ENCODE peak calls at places on chromosomes 6 and 20, in seven cellular contexts. R is stimulated activated CD8-positive, alpha-beta memory T cell treated with anti-CD3 and anti-CD28 coated beads, Interleukin-4, amount 100 ng/mL, for 4 hours; G is COR-L47; P is choroid plexus epithelial cell; X is AG04450; M is mammary epithelial cell; S is SK-MEL-5. F is an unnamed sample.

GRCh38 chr6:47092249-47092648 is 50.1 kb upstream of the ADGRF1 start:
- DNase-seq in R (no peak), G (no peak), P (no peak), X (no peak), M (no peak), S (no peak), F (no peak)

GRCh38 chr20:13677241-13677640 is 38.5 kb upstream of the TASP1 start:
- DNase-seq in R (no peak), G (no peak), P (no peak), X (no peak), M (no peak), S (no peak), F (no peak)

GRCh38 chr6:167398214-167399050 is 73.5 kb downstream of the TTLL2 start:
- DNase-seq in R (no peak), G (no peak), P (no peak), X (no peak), M (no peak), S (no peak), F (no peak)

GRCh38 chr6:122289721-122290501 is 109.5 kb upstream of the HSF2 start:
- DNase-seq in R (no peak), G (no peak), P (peak), X (no peak), M (no peak), S (peak), F (peak)

GRCh38 chr6:14791525-14791924 is 454.3 kb upstream of the JARID2 start:
- DNase-seq in R (no peak), G (no peak), P (peak), X (peak), M (peak), S (no peak), F (no peak)

GRCh38 chr6:292506-293184 is 358 bp downstream of the DUSP22 start:
- DNase-seq in R (peak), G (no peak), P (peak), X (no peak), M (no peak), S (peak), F (peak)

GRCh38 chr6:11448038-11448437 is 89.5 kb upstream of the TMEM170B start:
- DNase-seq in R (no peak), G (no peak), P (no peak), X (no peak), M (no peak), S (no peak), F (no peak)

GRCh38 chr20:62710886-62711702 is 2.5 kb downstream of the NTSR1 start:
- DNase-seq in R (peak), G (no peak), P (no peak), X (no peak), M (peak), S (no peak), F (peak)

GRCh38 chr6:42714098-42714761 is 8.2 kb downstream of the PRPH2 start:
- DNase-seq in R (no peak), G (no peak), P (peak), X (no peak), M (peak), S (peak), F (peak)

GRCh38 chr20:50561379-50562078 is 51.3 kb downstream of the PTPN1 start:
- DNase-seq in R (peak), G (no peak), P (peak), X (peak), M (peak), S (peak), F (peak)

GRCh38 chr20:50537546-50538201 is 27.5 kb downstream of the PTPN1 start:
- DNase-seq in R (no peak), G (no peak), P (no peak), X (no peak), M (no peak), S (no peak), F (no peak)

GRCh38 chr6:83463886-83464285 is 33.0 kb upstream of the ME1 start:
- DNase-seq in R (no peak), G (no peak), P (peak), X (no peak), M (peak), S (no peak), F (no peak)

GRCh38 chr20:50931048-50931305 is 260 bp downstream of the ADNP start:
- DNase-seq in R (no peak), G (no peak), P (no peak), X (no peak), M (no peak), S (no peak), F (no peak)

GRCh38 chr20:46757754-46758678 is 48.6 kb downstream of the SLC2A10 start:
- DNase-seq in R (peak), G (peak), P (peak), X (no peak), M (peak), S (peak), F (peak)

GRCh38 chr20:57464642-57465211 is 60.2 kb downstream of the CTCFL start:
- DNase-seq in R (no peak), G (no peak), P (peak), X (no peak), M (peak), S (peak), F (peak)

GRCh38 chr6:106918128-106918527 is 56.4 kb downstream of the CD24 start:
- DNase-seq in R (no peak), G (peak), P (no peak), X (no peak), M (no peak), S (no peak), F (no peak)

GRCh38 chr6:156776470-156776840 is 723 bp upstream of the ARID1B start:
- DNase-seq in R (no peak), G (no peak), P (peak), X (no peak), M (peak), S (peak), F (peak)

GRCh38 chr6:19836799-19837510 is at the start of gene ID4:
- DNase-seq in R (no peak), G (peak), P (peak), X (peak), M (peak), S (peak), F (peak)

GRCh38 chr6:126033696-126034095 is 47.4 kb downstream of the TRMT11 start:
- DNase-seq in R (no peak), G (peak), P (peak), X (peak), M (peak), S (peak), F (peak)

GRCh38 chr20:44030394-44030793 is 115.7 kb downstream of the TOX2 start:
- DNase-seq in R (no peak), G (no peak), P (no peak), X (no peak), M (no peak), S (no peak), F (no peak)

GRCh38 chr20:21781446-21782075 is 76.1 kb downstream of the PAX1 start:
- DNase-seq in R (no peak), G (no peak), P (no peak), X (no peak), M (no peak), S (no peak), F (no peak)

GRCh38 chr6:110618591-110619267 is 142.3 kb upstream of the SLC22A16 start:
- DNase-seq in R (no peak), G (peak), P (peak), X (no peak), M (no peak), S (peak), F (peak)

GRCh38 chr6:42451146-42451594 is 556 bp downstream of the TRERF1 start:
- DNase-seq in R (no peak), G (no peak), P (no peak), X (no peak), M (no peak), S (no peak), F (no peak)

GRCh38 chr6:149049230-149049629 is 268.3 kb upstream of the TAB2 start:
- DNase-seq in R (no peak), G (no peak), P (peak), X (no peak), M (peak), S (no peak), F (peak)

GRCh38 chr6:9405369-9405768 is 970.0 kb upstream of the SLC35B3 start:
- DNase-seq in R (no peak), G (no peak), P (peak), X (peak), M (peak), S (no peak), F (peak)

GRCh38 chr20:53163486-53163885 is 191.3 kb downstream of the TSHZ2 start:
- DNase-seq in R (no peak), G (no peak), P (peak), X (no peak), M (peak), S (no peak), F (peak)

GRCh38 chr20:42193119-42193518 is 574.9 kb upstream of the CHD6 start:
- DNase-seq in R (no peak), G (no peak), P (no peak), X (no peak), M (no peak), S (no peak), F (no peak)

GRCh38 chr20:37901667-37902503 is 1.0 kb upstream of the VSTM2L start:
- DNase-seq in R (no peak), G (peak), P (peak), X (peak), M (peak), S (peak), F (peak)

GRCh38 chr6:143368426-143368825 is 82.1 kb downstream of the ADAT2 start:
- DNase-seq in R (no peak), G (no peak), P (peak), X (peak), M (peak), S (no peak), F (peak)

GRCh38 chr6:106300944-106301343 is 24.6 kb downstream of the ATG5 start:
- DNase-seq in R (no peak), G (peak), P (peak), X (peak), M (peak), S (peak), F (peak)